ENCODE peak calls at places on chromosomes 2 and 18, in ten cellular contexts. D is adipocyte; U is lung; T is Jurkat, Clone E6-1; O is H7; Q is Panc1; Y is SK-N-SH; G is epithelial cell of esophagus; M is fibroblast of the aortic adventitia; W is MM.1S. K is an unnamed sample.

GRCh38 chr18:11027862-11028261 is 121.5 kb downstream of the PIEZO2 start:
- DNase-seq in D (no peak), U (no peak), T (no peak), O (no peak), Q (no peak), Y (no peak), G (no peak), M (no peak), W (no peak), K (no peak)

GRCh38 chr2:11722249-11723060 is 24.0 kb upstream of the LPIN1 start:
- DNase-seq in D (no peak), U (no peak), T (no peak), O (no peak), Q (no peak), Y (no peak), G (no peak), M (no peak), W (no peak), K (no peak)

GRCh38 chr2:180523629-180524340 is 456.6 kb upstream of the UBE2E3 start:
- DNase-seq in D (peak), U (no peak), T (no peak), O (no peak), Q (no peak), Y (no peak), G (peak), M (peak), W (no peak), K (no peak)

GRCh38 chr2:200602584-200602983 is 16.8 kb downstream of the AOX1 start:
- DNase-seq in D (no peak), U (no peak), T (no peak), O (no peak), Q (no peak), Y (no peak), G (no peak), M (no peak), W (no peak), K (no peak)

GRCh38 chr2:3264010-3264744 is 113.4 kb downstream of the EIPR1 start:
- DNase-seq in D (no peak), U (no peak), T (no peak), O (no peak), Q (no peak), Y (no peak), G (no peak), M (no peak), W (no peak), K (no peak)

GRCh38 chr18:22198163-22198562 is 28.8 kb downstream of the GATA6 start:
- DNase-seq in D (no peak), U (no peak), T (no peak), O (no peak), Q (no peak), Y (no peak), G (no peak), M (no peak), W (no peak), K (no peak)

GRCh38 chr18:12652861-12653401 is 5.0 kb downstream of the SPIRE1 start:
- DNase-seq in D (peak), U (no peak), T (peak), O (no peak), Q (no peak), Y (peak), G (peak), M (peak), W (peak), K (no peak)

GRCh38 chr18:32750328-32750727 is 22.5 kb downstream of the KLHL14 start:
- DNase-seq in D (no peak), U (no peak), T (no peak), O (no peak), Q (no peak), Y (no peak), G (no peak), M (no peak), W (no peak), K (no peak)

GRCh38 chr2:223247136-223247535 is 195.1 kb downstream of the KCNE4 start:
- DNase-seq in D (peak), U (no peak), T (peak), O (peak), Q (no peak), Y (peak), G (peak), M (peak), W (no peak), K (no peak)

GRCh38 chr2:240524963-240525718 is 32.6 kb downstream of the ANKMY1 start:
- DNase-seq in D (no peak), U (no peak), T (no peak), O (peak), Q (no peak), Y (no peak), G (no peak), M (no peak), W (no peak), K (no peak)

GRCh38 chr18:73043231-73044000 is 175.6 kb upstream of the NETO1 start:
- DNase-seq in D (no peak), U (no peak), T (no peak), O (no peak), Q (no peak), Y (no peak), G (no peak), M (no peak), W (no peak), K (no peak)

GRCh38 chr2:64609229-64609994 is 44.3 kb downstream of the SERTAD2 start:
- DNase-seq in D (no peak), U (peak), T (peak), O (peak), Q (no peak), Y (peak), G (peak), M (peak), W (peak), K (peak)

GRCh38 chr2:189799531-189799930 is 15.3 kb downstream of the PMS1 start:
- DNase-seq in D (peak), U (no peak), T (no peak), O (no peak), Q (no peak), Y (no peak), G (peak), M (peak), W (no peak), K (no peak)

DNA sequence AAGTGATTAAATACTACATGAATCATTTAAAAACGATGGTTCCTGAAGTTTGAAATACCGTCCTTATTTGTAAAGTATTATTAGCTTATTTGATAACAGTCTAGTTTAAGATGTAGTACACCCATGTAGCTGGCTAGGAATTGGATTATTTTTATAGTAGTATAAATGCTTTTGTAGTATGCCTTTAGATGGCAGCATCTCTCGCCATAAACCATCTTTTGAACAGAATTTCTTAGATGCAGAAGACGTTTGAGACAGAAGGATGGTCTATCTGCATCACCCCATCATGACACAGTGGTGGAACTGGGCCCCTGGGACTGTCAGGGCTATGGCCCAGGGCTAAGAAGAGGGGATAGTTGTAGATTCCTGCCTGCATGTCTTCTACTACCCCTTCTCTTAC is 152.7 kb downstream of the WDSUB1 start:
- DNase-seq in D (peak), U (no peak), T (no peak), O (no peak), Q (no peak), Y (no peak), G (no peak), M (peak), W (no peak), K (no peak)
- H3K4me3 ChIP-seq in D (no peak), U (no peak), T (no peak), O (no peak), Q (no peak), Y (no peak), G (no peak), M (no peak), W (no peak), K (no peak)

DNA sequence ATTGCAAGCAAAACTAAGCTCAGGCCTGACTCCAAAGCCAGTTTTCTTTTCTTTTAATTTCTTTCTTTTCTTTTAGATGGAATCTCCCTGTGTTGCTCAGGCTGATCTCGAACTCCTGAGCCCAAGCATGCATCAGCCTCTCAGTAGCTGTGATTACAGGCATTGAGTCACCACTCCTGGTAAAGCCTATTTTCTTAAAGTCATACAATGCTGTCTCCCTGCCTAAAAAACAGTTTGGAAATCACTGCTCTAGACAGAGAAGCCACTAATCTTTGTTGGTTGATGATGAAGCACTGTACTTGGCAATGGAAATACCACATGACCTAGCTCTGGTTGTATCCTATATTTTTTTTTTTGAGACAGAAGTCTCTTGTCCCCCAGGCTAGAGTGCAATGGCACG is 33.1 kb upstream of the ZNF532 start:
- DNase-seq in D (peak), U (no peak), T (no peak), O (no peak), Q (no peak), Y (no peak), G (peak), M (peak), W (no peak), K (no peak)
- H3K4me3 ChIP-seq in D (no peak), U (no peak), T (no peak), O (no peak), Q (no peak), Y (no peak), G (no peak), M (no peak), W (no peak), K (no peak)

DNA sequence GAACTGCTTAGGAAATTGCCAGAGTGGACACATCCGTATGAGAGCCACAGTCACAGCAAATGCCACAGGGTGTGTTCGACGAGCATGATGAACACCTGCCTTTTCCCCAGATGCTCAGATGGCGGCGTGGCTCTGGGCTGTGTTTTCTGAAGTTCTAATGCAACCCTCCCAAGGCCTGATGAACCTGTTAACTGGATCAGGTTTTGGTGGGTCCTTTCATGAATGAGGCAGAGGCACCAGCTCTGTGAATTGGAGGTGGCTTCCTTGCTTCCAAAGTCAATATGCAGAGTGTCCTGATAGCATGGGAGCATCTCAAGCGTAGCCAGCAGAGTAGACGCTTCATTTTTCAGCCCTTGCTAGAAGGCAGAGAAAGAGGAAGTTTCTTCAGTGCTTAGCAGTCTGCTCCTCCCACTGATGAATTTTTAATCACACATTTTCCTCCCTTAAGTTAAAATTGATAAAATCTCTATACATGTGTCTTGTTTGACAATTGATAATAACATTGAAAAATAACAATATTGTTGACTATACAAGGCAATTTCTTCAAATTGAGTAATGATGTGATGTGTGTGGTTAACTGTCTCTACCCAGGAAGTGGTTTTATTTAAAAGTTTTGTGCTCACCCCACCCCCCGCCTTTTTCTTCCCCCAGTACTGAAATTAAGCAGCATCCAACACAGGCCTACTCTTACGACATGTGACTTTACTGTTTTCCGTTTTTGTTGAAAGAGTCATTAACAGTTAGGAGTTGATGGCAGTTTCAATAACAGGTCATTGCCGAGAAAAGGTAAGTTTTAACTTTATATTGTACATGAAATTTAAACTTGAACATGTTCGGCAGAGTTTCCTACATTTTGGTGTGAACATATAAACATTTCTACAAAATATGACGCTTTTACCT is at the start of gene ARHGAP15:
- DNase-seq in D (no peak), U (no peak), T (peak), O (no peak), Q (no peak), Y (no peak), G (peak), M (no peak), W (peak), K (peak)
- H3K4me3 ChIP-seq in D (no peak), U (no peak), T (peak), O (no peak), Q (no peak), Y (no peak), G (no peak), M (no peak), W (peak), K (peak)

GRCh38 chr2:177262137-177262536 is 2.4 kb downstream of the NFE2L2 start:
- DNase-seq in D (no peak), U (no peak), T (no peak), O (no peak), Q (no peak), Y (no peak), G (no peak), M (no peak), W (no peak), K (no peak)
- H3K4me3 ChIP-seq in D (peak), U (peak), T (no peak), O (no peak), Q (peak), Y (peak), G (peak), M (peak), W (peak), K (peak)

DNA sequence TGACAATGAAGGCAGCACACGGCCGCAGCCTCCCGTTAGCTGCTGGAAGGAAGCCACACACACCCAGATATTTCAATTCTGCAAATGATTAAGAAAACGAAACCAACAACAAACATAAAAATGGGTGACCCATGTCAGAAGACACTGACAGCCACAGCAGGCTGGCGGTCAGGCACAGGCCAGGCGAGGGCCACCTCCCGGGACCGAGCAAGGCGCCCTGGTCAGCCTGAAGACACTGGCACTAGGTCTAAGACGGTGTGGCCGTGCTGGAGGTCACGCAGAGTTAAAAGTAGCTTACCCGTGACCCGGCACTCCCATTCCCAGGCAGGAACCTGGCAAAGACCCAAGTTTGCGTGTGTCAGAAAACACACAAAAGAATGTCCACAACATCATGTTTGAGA is 81.6 kb downstream of the HDAC4 start:
- DNase-seq in D (no peak), U (no peak), T (no peak), O (no peak), Q (no peak), Y (no peak), G (peak), M (peak), W (peak), K (peak)
- H3K4me3 ChIP-seq in D (peak), U (no peak), T (peak), O (no peak), Q (peak), Y (no peak), G (no peak), M (peak), W (peak), K (no peak)

DNA sequence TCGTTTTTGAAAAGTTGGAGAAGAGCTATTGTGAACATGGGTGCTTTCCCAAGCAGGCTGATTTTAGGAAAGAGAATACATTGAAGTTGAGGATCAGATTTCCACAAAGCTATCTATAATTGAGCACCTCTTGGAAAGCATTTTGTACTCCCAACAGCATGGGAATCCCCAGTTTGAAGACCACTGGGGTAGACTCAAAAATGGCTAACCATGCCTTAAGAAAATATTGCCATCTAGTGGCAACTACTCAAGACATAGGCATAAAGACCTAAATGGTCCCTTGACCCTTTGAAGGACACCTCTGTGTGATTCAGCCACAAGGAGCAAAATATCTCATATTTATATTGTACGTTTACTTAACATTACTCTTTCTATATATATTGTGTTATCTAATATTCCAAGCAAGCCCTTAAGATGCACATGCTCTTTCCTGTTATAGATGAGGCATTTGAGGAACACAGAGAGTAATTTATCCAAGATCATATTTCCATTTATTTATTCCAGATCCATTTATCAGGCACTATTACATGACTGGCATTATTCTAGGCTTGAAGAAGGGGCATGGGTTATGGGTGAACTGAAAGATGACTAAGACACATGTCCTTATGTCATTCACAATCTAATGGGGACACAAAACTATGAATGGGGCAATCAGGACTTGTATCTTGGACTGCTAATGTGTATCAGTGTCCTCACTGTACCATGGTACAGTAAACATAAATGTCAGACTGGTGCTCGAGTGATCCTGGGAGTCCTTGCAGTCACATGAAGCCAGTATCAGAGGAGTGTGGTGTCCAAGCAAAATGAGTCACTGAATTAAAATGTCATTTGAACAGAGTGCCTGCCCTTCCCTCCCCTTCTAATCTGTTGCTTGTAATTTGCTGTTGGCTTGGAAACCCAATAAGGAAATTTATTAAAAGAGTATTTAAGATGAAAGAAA is 121.0 kb upstream of the XPO1 start:
- DNase-seq in D (peak), U (no peak), T (peak), O (peak), Q (no peak), Y (peak), G (peak), M (peak), W (peak), K (no peak)
- H3K4me3 ChIP-seq in D (peak), U (no peak), T (no peak), O (no peak), Q (peak), Y (no peak), G (no peak), M (no peak), W (peak), K (no peak)

K was measured in naive thymus-derived CD4-positive, alpha-beta T cell.